ENCODE peak calls at places on chromosomes 2 and 18, in eight cellular contexts. B, R, N, P, T, X, W and O are unnamed samples.

GRCh38 chr2:23803965-23804542 is 122.9 kb downstream of the ATAD2B start:
- DNase-seq in N (peak; percentile 63), T (peak; percentile 25), P (no peak), W (peak; percentile 17), R (peak; percentile 43), X (peak; percentile 39), B (no peak), O (peak; percentile 10)

GRCh38 chr2:195559431-195559914 is 97.6 kb upstream of the SLC39A10 start:
- DNase-seq in X (no peak), T (peak; percentile 89), R (peak; percentile 99), N (no peak), W (peak; percentile 23), B (no peak), P (no peak), O (no peak)

GRCh38 chr2:102103992-102104871 is 38.3 kb upstream of the IL1R1 start:
- DNase-seq in B (no peak), P (no peak), X (no peak), R (peak; percentile 93), T (peak; percentile 89), W (peak; percentile 75), N (peak; percentile 72), O (no peak)

GRCh38 chr2:138112536-138112935 is 148.3 kb downstream of the HNMT start:
- DNase-seq in B (no peak), T (peak; percentile 9), X (no peak), W (no peak), R (peak; percentile 22), N (no peak), P (no peak), O (no peak)

GRCh38 chr2:58304843-58305242 is 63.7 kb upstream of the FANCL start:
- DNase-seq in W (no peak), R (no peak), P (no peak), B (no peak), T (no peak), X (peak; percentile 14), N (no peak), O (no peak)

GRCh38 chr18:36446059-36446458 is 148.5 kb downstream of the FHOD3 start:
- DNase-seq in N (no peak), R (no peak), X (no peak), B (no peak), T (no peak), P (no peak), W (no peak), O (no peak)

GRCh38 chr2:1605102-1605501 is 139.2 kb downstream of the PXDN start:
- DNase-seq in R (peak; percentile 52), N (no peak), X (no peak), P (no peak), T (peak; percentile 46), B (no peak), W (peak; percentile 76), O (no peak)

GRCh38 chr2:45909677-45910191 is 258.3 kb downstream of the PRKCE start:
- DNase-seq in B (no peak), R (no peak), P (no peak), T (peak; percentile 27), W (no peak), N (peak; percentile 75), X (no peak), O (no peak)

GRCh38 chr2:81894451-81894990 is 1590.0 kb upstream of the LRRTM1 start:
- DNase-seq in B (no peak), W (no peak), P (no peak), N (no peak), T (no peak), R (peak; percentile 70), X (no peak), O (no peak)

GRCh38 chr2:197076652-197077051 is 150.1 kb upstream of the PGAP1 start:
- DNase-seq in W (no peak), B (no peak), N (no peak), X (no peak), P (no peak), T (no peak), R (no peak), O (no peak)

DNA sequence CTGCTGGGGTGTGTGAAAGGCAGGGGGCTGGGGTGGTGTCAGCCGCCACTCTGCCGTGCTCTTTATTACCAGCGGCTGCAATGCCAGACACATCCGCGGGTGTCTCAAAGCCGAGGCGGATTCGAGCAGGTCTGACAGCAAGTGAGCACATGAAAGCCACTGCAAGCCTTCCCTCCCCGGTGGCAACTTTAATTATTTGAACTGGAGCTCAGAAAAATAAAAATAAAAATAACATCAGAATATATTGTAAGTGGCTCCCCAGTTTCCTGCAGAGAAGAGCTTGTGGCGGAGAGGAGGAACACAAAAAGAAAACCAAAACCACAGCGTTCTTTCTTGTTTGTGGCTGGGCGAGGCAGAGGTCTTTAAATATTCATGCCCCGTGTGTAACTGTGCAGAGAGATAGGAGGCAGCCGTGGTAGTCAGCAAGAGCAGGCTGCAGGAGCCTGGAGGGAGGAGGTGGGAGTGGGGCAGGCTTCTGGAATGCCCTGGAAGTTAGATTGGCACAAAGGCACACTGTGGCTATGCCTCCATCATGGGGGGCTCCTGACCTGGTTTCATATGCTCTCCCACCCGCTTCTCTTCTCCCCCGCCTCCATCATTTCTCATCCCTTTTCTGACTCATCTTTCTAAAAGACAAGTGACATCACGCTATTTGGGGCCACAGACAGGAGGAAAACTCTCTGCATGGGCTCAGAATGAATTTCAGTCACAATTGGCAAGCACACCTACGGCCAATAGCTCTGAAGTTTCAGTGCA is 199.8 kb downstream of the CLIP4 start:
- DNase-seq in X (peak; percentile 16), W (no peak), B (no peak), N (peak; percentile 56), R (no peak), T (peak; percentile 43), P (no peak), O (no peak)
- TF ChIP-seq CTCF in X (no peak), W (no peak), B (no peak), N (no peak), R (no peak), T (peak; percentile 25), P (peak; percentile 16), O (no peak)

DNA sequence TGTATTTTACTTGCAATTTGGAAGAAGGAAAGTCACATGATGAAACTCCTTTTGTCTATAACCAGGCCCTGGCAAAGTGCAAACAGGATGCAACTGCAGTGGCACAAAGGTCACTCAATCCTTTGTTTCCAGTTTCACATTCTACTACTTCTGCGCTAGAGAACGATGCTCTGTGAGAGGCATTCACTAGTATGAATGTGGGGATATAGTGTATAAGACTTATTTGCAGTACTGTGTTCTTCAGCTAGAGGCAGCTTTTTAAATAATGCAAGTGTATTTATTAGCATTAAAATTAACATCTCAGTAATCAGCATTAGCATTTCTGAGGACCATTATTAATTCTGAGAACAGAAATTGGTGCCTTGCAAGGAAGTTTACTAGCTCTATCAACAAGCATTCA is 68.9 kb downstream of the PRPF40A start:
- DNase-seq in P (no peak), N (no peak), B (no peak), W (no peak), R (peak; percentile 53), X (no peak), T (peak; percentile 39), O (no peak)
- TF ChIP-seq CTCF in P (peak; percentile 37), N (no peak), B (peak; percentile 34), W (peak; percentile 20), R (peak; percentile 49), X (no peak), T (peak; percentile 37), O (peak; percentile 59)

GRCh38 chr18:10234281-10234680 is 220.2 kb upstream of the APCDD1 start:
- DNase-seq in X (no peak), T (no peak), B (no peak), N (no peak), P (no peak), R (no peak), W (no peak), O (no peak)
- TF ChIP-seq CTCF in X (no peak), T (no peak), B (no peak), N (no peak), P (no peak), R (no peak), W (no peak), O (no peak)

GRCh38 chr2:210094787-210095186 is 76.4 kb downstream of the KANSL1L start:
- DNase-seq in W (no peak), R (no peak), P (no peak), N (no peak), T (no peak), B (no peak), X (no peak), O (no peak)

GRCh38 chr2:210086930-210087329 is 84.3 kb downstream of the KANSL1L start:
- DNase-seq in B (no peak), T (no peak), R (no peak), P (no peak), N (no peak), X (no peak), W (no peak), O (no peak)

DNA sequence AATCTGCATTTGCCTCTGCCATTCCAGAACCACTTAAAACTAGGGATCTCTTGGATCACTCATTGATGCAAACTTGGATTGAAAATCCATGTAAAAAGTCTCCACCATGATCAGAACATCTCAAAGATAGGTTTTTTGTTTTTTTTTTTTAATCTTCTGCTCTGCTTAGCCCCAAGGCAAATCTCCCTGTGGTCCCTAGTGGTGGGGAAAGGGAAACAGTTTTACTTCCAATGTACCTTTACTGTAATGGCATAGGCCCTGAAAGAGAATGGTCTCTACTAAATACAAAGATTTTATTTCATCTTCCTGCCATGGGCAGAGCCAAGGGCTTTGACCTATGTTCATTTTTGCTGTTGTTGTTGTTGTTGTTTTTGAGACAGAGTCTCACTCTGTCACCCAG is 78.4 kb downstream of the KANSL1L start:
- DNase-seq in W (no peak), B (no peak), R (no peak), N (no peak), P (no peak), T (no peak), X (no peak), O (no peak)
- TF ChIP-seq CTCF in W (no peak), B (no peak), R (no peak), N (no peak), P (peak; percentile 18), T (no peak), X (no peak), O (peak; percentile 32)

DNA sequence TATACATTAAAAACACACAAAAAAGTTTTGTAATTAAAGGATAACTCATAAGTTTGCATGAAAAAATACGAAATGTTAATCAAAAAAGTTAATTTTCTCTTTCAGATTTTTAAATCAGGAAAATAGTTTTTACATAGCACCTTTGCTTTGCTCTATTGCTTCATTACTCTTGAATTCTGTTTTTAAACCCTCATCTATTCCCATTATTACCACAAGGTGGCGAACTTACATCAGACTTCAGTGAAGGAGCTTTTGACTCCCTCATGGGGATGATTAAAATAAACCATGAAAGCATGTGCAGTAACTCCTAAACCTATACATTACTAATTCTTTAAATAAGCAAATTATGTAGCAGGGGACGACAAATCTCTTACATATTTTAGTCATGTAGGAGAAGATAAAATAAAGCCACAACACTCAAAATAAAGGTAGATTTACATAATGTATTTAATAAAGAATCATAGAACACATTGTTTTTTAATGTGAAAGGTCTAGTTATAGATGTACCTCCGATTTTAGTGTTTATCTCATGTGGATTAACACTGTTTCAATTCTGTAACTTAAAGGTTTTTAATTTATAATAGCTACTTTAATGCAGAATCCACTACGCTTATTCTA is 105.2 kb downstream of the NETO1 start:
- DNase-seq in N (no peak), R (peak; percentile 76), X (no peak), T (peak; percentile 81), B (no peak), P (no peak), W (peak; percentile 17), O (peak; percentile 17)
- TF ChIP-seq CTCF in N (peak; percentile 82), R (peak; percentile 65), X (peak; percentile 65), T (peak; percentile 64), B (peak; percentile 83), P (peak; percentile 88), W (peak; percentile 77), O (peak; percentile 84)